ENCODE peak calls at places on chromosome 2, in eight cellular contexts. K is neural progenitor cell, I is GM12865, V is HFF-Myc, W is Panc1, E is psoas muscle, U is NB4, N is spleen. T is an unnamed sample.

GRCh38 chr2:181468857-181469256 is 11.7 kb downstream of the ITGA4 start:
- DNase-seq in I (no peak), N (no peak), W (no peak), E (no peak), U (no peak), V (no peak), K (no peak), T (no peak)

GRCh38 chr2:37350034-37350433 is 5.6 kb downstream of the QPCT start:
- DNase-seq in V (no peak), W (no peak), U (peak), E (no peak), I (peak), K (no peak), N (no peak), T (no peak)

GRCh38 chr2:98835831-98836385 is 100.1 kb downstream of the CRACDL start:
- DNase-seq in E (no peak), I (no peak), N (no peak), W (no peak), V (no peak), U (peak), K (no peak), T (no peak)

GRCh38 chr2:218569661-218570500 is 1.2 kb downstream of the CNOT9 start:
- DNase-seq in W (no peak), N (no peak), V (no peak), K (peak), I (peak), U (peak), E (no peak), T (peak)

GRCh38 chr2:180124273-180124881 is 117.3 kb upstream of the CWC22 start:
- DNase-seq in V (peak), U (peak), E (no peak), W (peak), K (peak), N (no peak), I (peak), T (no peak)

GRCh38 chr2:7427293-7428060 is 510.3 kb downstream of the RNF144A start:
- DNase-seq in N (no peak), V (no peak), E (no peak), I (peak), U (peak), K (peak), W (peak), T (peak)

GRCh38 chr2:199303814-199304213 is 153.9 kb downstream of the SATB2 start:
- DNase-seq in W (no peak), N (no peak), E (no peak), V (peak), I (no peak), U (no peak), K (no peak), T (peak)

GRCh38 chr2:57429821-57430220 is 616.8 kb upstream of the VRK2 start:
- DNase-seq in U (peak), I (no peak), N (no peak), W (no peak), K (no peak), V (no peak), E (no peak), T (no peak)

GRCh38 chr2:103942199-103942598 is 911.7 kb upstream of the POU3F3 start:
- DNase-seq in E (no peak), I (no peak), V (no peak), N (no peak), K (no peak), W (no peak), U (no peak), T (no peak)

GRCh38 chr2:100940766-100941645 is 61.1 kb upstream of the RPL31 start:
- DNase-seq in K (no peak), I (no peak), N (no peak), E (no peak), V (no peak), U (no peak), W (no peak), T (no peak)

GRCh38 chr2:85666435-85666924 is 1.5 kb downstream of the SFTPB start:
- DNase-seq in V (no peak), I (no peak), K (no peak), W (no peak), U (peak), N (no peak), E (no peak), T (no peak)

GRCh38 chr2:177573120-177573519 is 180.5 kb downstream of the AGPS start:
- DNase-seq in W (no peak), I (no peak), E (no peak), V (no peak), U (no peak), K (no peak), N (no peak), T (no peak)

GRCh38 chr2:105761931-105762515 is 17.3 kb downstream of the NCK2 start:
- DNase-seq in N (no peak), E (no peak), K (peak), U (no peak), V (no peak), I (no peak), W (no peak), T (no peak)

GRCh38 chr2:63843093-63843492 is 1.4 kb downstream of the UGP2 start:
- DNase-seq in K (no peak), E (no peak), U (no peak), V (no peak), W (no peak), N (no peak), I (no peak), T (no peak)

GRCh38 chr2:239275871-239276812 is 124.7 kb downstream of the HDAC4 start:
- DNase-seq in W (no peak), E (peak), I (no peak), U (peak), N (peak), V (peak), K (no peak), T (no peak)

GRCh38 chr2:8754056-8754790 is 72.4 kb downstream of the ID2 start:
- DNase-seq in U (no peak), W (no peak), I (no peak), K (no peak), V (no peak), N (no peak), E (no peak), T (peak)

GRCh38 chr2:19235308-19235707 is 123.1 kb downstream of the OSR1 start:
- DNase-seq in K (no peak), I (no peak), U (no peak), N (no peak), W (no peak), E (no peak), V (no peak), T (no peak)

GRCh38 chr2:23384551-23385349 is at the start of gene KLHL29:
- DNase-seq in U (no peak), W (no peak), E (peak), I (peak), N (peak), V (no peak), K (peak), T (no peak)

GRCh38 chr2:31384351-31384750 is 30.2 kb downstream of the XDH start:
- DNase-seq in V (peak), K (no peak), W (no peak), U (peak), I (peak), E (no peak), N (no peak), T (peak)

GRCh38 chr2:88735853-88736252 is 44.4 kb downstream of the RPIA start:
- DNase-seq in I (no peak), V (no peak), W (no peak), E (peak), N (no peak), U (peak), K (no peak), T (no peak)

GRCh38 chr2:183678908-183679307 is 554.7 kb downstream of the NUP35 start:
- DNase-seq in I (no peak), W (no peak), U (no peak), V (no peak), K (peak), E (no peak), N (peak), T (no peak)

GRCh38 chr2:94956797-94957391 is 68.6 kb upstream of the MAL start:
- DNase-seq in W (peak), N (no peak), U (peak), I (peak), V (peak), K (no peak), E (no peak), T (no peak)

GRCh38 chr2:9972621-9973445 is 21.3 kb downstream of the GRHL1 start:
- DNase-seq in V (no peak), W (no peak), K (no peak), U (no peak), I (no peak), N (no peak), E (no peak), T (no peak)

GRCh38 chr2:2650608-2651375 is 319.7 kb upstream of the MYT1L start:
- DNase-seq in I (no peak), V (no peak), U (no peak), W (no peak), E (no peak), N (peak), K (no peak), T (no peak)

GRCh38 chr2:191114403-191114886 is 36.3 kb downstream of the STAT4 start:
- DNase-seq in N (no peak), E (no peak), U (peak), V (no peak), W (no peak), K (no peak), I (peak), T (no peak)

GRCh38 chr2:28153851-28154250 is 238.8 kb upstream of the FOSL2 start:
- DNase-seq in K (no peak), I (no peak), N (no peak), W (no peak), U (no peak), E (no peak), V (no peak), T (no peak)

GRCh38 chr2:10016001-10016801 is 27.1 kb upstream of the KLF11 start:
- DNase-seq in I (no peak), V (no peak), N (peak), E (no peak), W (no peak), U (no peak), K (no peak), T (no peak)

GRCh38 chr2:222526480-222527277 is 102.3 kb downstream of the SGPP2 start:
- DNase-seq in N (no peak), U (no peak), I (peak), V (no peak), K (no peak), E (no peak), W (no peak), T (no peak)

GRCh38 chr2:44668336-44668735 is 273.2 kb upstream of the SIX3 start:
- DNase-seq in K (peak), N (no peak), V (no peak), W (no peak), E (no peak), U (peak), I (peak), T (no peak)

GRCh38 chr2:96359310-96359709 is 23.7 kb downstream of the NCAPH start:
- DNase-seq in U (peak), N (no peak), W (no peak), E (no peak), K (no peak), V (no peak), I (peak), T (no peak)

GRCh38 chr2:183009249-183009899 is 28.9 kb downstream of the NCKAP1 start:
- DNase-seq in E (no peak), N (no peak), V (no peak), I (no peak), K (no peak), U (no peak), W (no peak), T (no peak)

GRCh38 chr2:210086292-210086691 is 83.9 kb downstream of the RPE start:
- DNase-seq in E (no peak), U (no peak), K (no peak), I (no peak), N (no peak), V (no peak), W (no peak), T (peak)

GRCh38 chr2:150978053-150978452 is 283.6 kb downstream of the RBM43 start:
- DNase-seq in V (no peak), W (no peak), N (no peak), E (no peak), U (no peak), K (peak), I (no peak), T (no peak)

GRCh38 chr2:74864728-74865722 is 31.1 kb downstream of the HK2 start:
- DNase-seq in K (no peak), U (peak), W (no peak), E (peak), I (no peak), N (no peak), V (no peak), T (no peak)

GRCh38 chr2:8421658-8422499 is 260.0 kb upstream of the ID2 start:
- DNase-seq in I (peak), K (no peak), N (no peak), E (no peak), V (no peak), U (no peak), W (no peak), T (no peak)

GRCh38 chr2:237475704-237476107 is 11.3 kb upstream of the MLPH start:
- DNase-seq in E (no peak), N (no peak), W (no peak), V (no peak), I (no peak), U (peak), K (no peak), T (no peak)
- TF ChIP-seq CTCF in E (no peak), N (no peak), W (peak), V (no peak), I (no peak), U (no peak), K (no peak), T (no peak)

GRCh38 chr2:54706622-54707021 is 16.8 kb upstream of the EML6 start:
- DNase-seq in U (no peak), I (no peak), E (no peak), V (no peak), K (no peak), W (no peak), N (no peak), T (no peak)

GRCh38 chr2:54710216-54710615 is 13.2 kb upstream of the EML6 start:
- DNase-seq in K (no peak), U (no peak), W (no peak), I (no peak), N (no peak), V (no peak), E (no peak), T (no peak)

GRCh38 chr2:54712516-54712915 is 10.9 kb upstream of the EML6 start:
- DNase-seq in W (no peak), I (no peak), U (no peak), V (no peak), E (no peak), K (no peak), N (no peak), T (no peak)

GRCh38 chr2:54709341-54709809 is 14.1 kb upstream of the EML6 start:
- DNase-seq in W (no peak), N (peak), K (no peak), V (no peak), I (peak), E (peak), U (no peak), T (no peak)

GRCh38 chr2:54708584-54709340 is 14.7 kb upstream of the EML6 start:
- DNase-seq in K (peak), V (no peak), N (peak), I (no peak), U (no peak), E (peak), W (no peak), T (no peak)
- H3K4me3 ChIP-seq in K (peak), V (peak), N (peak), I (peak), U (no peak), E (peak), W (peak), T (peak)

DNA sequence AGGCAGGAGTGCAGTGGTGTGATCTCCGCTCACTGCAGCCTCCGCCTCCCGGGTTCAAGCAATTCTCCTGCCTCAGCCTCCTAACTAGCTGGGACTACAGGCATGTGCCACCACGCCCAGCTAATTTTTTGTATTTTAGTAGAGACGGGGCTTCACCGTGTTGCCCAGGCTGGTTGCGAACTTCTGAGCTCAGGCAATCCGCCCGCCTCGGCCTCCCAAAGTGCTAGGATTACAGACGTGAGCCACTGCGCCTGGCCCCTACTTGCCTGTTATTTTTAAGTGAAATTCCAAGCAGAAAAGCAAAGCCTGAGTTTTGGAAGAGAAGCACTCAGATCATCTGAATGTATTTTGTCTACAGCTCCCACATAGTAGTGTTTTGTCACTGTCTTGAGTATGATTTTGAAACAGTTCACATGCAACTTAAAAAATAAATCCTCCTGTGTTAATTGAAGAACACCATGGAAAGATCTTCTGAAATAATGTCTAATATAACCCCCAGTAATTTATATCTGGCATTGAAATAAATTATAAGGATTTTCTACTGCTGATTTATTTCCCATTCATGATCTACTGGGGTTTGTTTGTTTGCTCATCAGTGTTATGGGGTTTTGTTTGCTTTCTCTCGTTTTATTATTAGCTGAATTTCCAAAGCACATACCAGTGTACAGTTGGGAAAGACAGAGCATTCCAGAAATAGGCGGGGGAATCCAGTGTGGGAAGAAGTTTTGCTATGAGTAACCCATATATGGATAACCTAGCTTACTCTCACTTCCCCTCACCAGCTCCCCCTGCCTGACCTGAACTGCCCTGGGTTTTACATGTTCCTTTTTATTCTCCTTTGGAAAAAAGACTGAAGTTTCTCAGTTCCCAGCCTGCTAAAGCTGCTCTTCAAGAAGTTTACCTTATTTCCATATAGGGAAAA is 80.1 kb upstream of the MAP3K20 start:
- DNase-seq in V (peak), W (no peak), I (no peak), U (peak), K (no peak), N (no peak), E (no peak), T (peak)
- TF ChIP-seq CTCF in V (peak), W (peak), I (no peak), U (no peak), K (no peak), N (no peak), E (no peak), T (peak)

GRCh38 chr2:6425037-6425436 is 440.7 kb downstream of the CMPK2 start:
- DNase-seq in E (no peak), V (no peak), U (no peak), N (no peak), I (no peak), W (no peak), K (no peak), T (no peak)
- H3K4me3 ChIP-seq in E (no peak), V (no peak), U (no peak), N (no peak), I (no peak), W (no peak), K (no peak), T (no peak)

GRCh38 chr2:120735750-120736170 is at the start of gene GLI2:
- DNase-seq in W (no peak), U (peak), N (peak), I (peak), V (no peak), K (peak), E (peak), T (peak)
- TF ChIP-seq CTCF in W (peak), U (peak), N (peak), I (peak), V (peak), K (peak), E (peak), T (peak)

DNA sequence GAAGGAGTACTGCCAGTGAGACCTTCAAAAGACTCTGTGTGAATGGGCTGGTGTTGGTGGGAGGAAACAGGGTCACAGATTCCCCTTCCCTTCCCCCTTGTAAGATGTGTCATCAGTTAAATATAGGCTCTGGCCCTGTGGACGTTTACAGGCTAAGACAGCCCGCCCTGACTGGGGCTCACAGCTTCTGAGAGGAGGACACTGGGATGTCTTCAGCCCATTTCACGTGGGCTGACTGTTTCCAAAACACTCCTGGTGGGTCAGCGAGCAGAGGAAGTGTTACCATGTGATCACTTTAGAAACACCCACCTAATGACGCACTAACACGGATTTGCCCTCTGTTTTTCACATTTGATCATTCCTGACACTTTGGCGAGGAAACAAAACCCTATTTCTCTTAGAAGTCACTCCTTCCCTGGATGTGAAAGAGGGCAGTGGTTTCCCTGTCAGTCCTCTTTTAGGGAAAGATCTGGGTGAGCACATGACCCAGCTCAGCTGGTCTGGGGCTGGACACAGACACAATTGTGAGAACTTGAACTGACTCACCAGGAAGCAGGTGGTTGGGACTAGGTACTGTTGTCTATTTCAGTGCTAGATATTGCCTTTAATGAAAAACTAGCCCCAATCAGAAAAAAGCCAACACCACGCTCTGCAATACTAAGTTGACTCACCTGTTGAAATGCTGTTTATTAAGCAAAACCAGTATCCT is 38.9 kb downstream of the BMP10 start:
- DNase-seq in N (peak), V (no peak), I (peak), U (peak), W (no peak), E (peak), K (no peak), T (peak)
- H3K4me3 ChIP-seq in N (no peak), V (no peak), I (peak), U (no peak), W (no peak), E (no peak), K (no peak), T (no peak)

GRCh38 chr2:47344890-47345583 is 57.9 kb upstream of the MSH2 start:
- DNase-seq in K (peak), V (peak), E (peak), I (no peak), N (peak), W (no peak), U (no peak), T (peak)

GRCh38 chr2:47334356-47335136 is 68.4 kb upstream of the MSH2 start:
- DNase-seq in E (no peak), N (no peak), U (no peak), W (no peak), I (peak), K (peak), V (no peak), T (no peak)

GRCh38 chr2:47345584-47345913 is 57.4 kb upstream of the MSH2 start:
- DNase-seq in W (no peak), V (no peak), U (no peak), N (no peak), K (peak), I (no peak), E (no peak), T (no peak)

GRCh38 chr2:47336259-47337238 is 66.4 kb upstream of the MSH2 start:
- DNase-seq in U (peak), E (no peak), K (no peak), W (no peak), N (no peak), I (peak), V (no peak), T (no peak)

GRCh38 chr2:47339745-47340541 is 63.0 kb upstream of the MSH2 start:
- DNase-seq in V (no peak), W (no peak), I (no peak), E (no peak), K (no peak), N (no peak), U (peak), T (no peak)
- TF ChIP-seq CTCF in V (no peak), W (no peak), I (no peak), E (no peak), K (no peak), N (no peak), U (no peak), T (no peak)

GRCh38 chr2:188278388-188279092 is 13.1 kb upstream of the GULP1 start:
- DNase-seq in E (no peak), W (no peak), V (no peak), N (no peak), I (no peak), K (peak), U (no peak), T (no peak)
- H3K4me3 ChIP-seq in E (no peak), W (no peak), V (no peak), N (no peak), I (no peak), K (peak), U (no peak), T (no peak)

DNA sequence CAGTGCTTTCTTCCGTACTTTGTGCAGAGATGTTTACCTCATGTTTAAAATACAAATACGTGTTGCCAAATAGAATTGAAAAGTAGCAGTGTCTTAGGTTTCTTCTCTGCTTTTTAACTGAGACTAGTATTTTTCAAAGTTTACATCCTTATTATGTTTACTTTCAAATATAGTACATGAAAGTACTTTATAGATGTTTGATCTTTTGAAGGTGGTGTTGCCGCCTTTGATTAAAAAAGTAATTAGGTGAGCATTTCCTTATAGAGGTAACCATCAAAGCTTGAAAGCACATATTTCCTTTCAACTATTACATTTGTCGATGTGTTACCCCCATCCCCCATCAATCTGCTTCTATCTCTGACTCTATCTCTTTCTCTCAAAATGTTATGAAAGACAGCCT is 87.0 kb downstream of the CERS6 start:
- DNase-seq in K (no peak), W (no peak), E (no peak), U (no peak), I (no peak), V (no peak), N (no peak), T (no peak)
- TF ChIP-seq CTCF in K (no peak), W (no peak), E (no peak), U (no peak), I (no peak), V (no peak), N (no peak), T (no peak)

T was measured in retinal pigment epithelial cell.